ENCODE peak calls at places on chromosomes 13 and 19, in eight cellular contexts. X is bronchial epithelial cell; B is fibroblast of lung; G is brain microvascular endothelial cell; Y is CD8-positive, alpha-beta T cell; C is body of pancreas; S is type B pancreatic cell; L is mucosa of descending colon. A is an unnamed sample.

GRCh38 chr13:31377946-31378345 is 178.2 kb downstream of the B3GLCT start:
- DNase-seq in X (peak), B (no peak), G (no peak), Y (no peak), C (no peak), S (no peak), L (no peak), A (no peak)

GRCh38 chr13:62747629-62748028 is 1332.0 kb upstream of the PCDH20 start:
- DNase-seq in X (no peak), B (no peak), G (no peak), Y (no peak), C (no peak), S (no peak), L (no peak), A (no peak)

GRCh38 chr13:31045621-31046081 is 113.2 kb downstream of the TEX26 start:
- DNase-seq in X (peak), B (peak), G (peak), Y (peak), C (peak), S (no peak), L (peak), A (peak)

GRCh38 chr19:46718157-46718933 is 1.4 kb upstream of the PRKD2 start:
- DNase-seq in X (peak), B (no peak), G (no peak), Y (peak), C (peak), S (no peak), L (peak), A (peak)

GRCh38 chr19:18440421-18440877 is 2.5 kb upstream of the ISYNA1 start:
- DNase-seq in X (peak), B (no peak), G (no peak), Y (no peak), C (no peak), S (no peak), L (peak), A (no peak)

GRCh38 chr13:76886005-76886291 is 257 bp downstream of the KCTD12 start:
- DNase-seq in X (no peak), B (no peak), G (no peak), Y (no peak), C (no peak), S (no peak), L (no peak), A (no peak)

GRCh38 chr13:86757236-86757978 is 913.8 kb upstream of the SLITRK5 start:
- DNase-seq in X (peak), B (no peak), G (no peak), Y (peak), C (no peak), S (no peak), L (no peak), A (no peak)

GRCh38 chr19:36646746-36647145 is 19.9 kb downstream of the ZNF461 start:
- DNase-seq in X (no peak), B (no peak), G (no peak), Y (no peak), C (no peak), S (no peak), L (no peak), A (no peak)

GRCh38 chr13:85693889-85694511 is 105.2 kb downstream of the SLITRK6 start:
- DNase-seq in X (peak), B (peak), G (peak), Y (no peak), C (no peak), S (no peak), L (no peak), A (no peak)

GRCh38 chr19:18160792-18161690 is 8.1 kb downstream of the PIK3R2 start:
- DNase-seq in X (no peak), B (peak), G (no peak), Y (peak), C (peak), S (peak), L (peak), A (peak)

GRCh38 chr19:939922-940321 is 14.1 kb downstream of the ARID3A start:
- DNase-seq in X (no peak), B (no peak), G (no peak), Y (no peak), C (no peak), S (no peak), L (no peak), A (no peak)

GRCh38 chr19:31352782-31353651 is 3.8 kb upstream of the TSHZ3 start:
- DNase-seq in X (no peak), B (peak), G (no peak), Y (no peak), C (no peak), S (no peak), L (no peak), A (peak)

GRCh38 chr13:60261432-60262351 is 98.0 kb upstream of the DIAPH3 start:
- DNase-seq in X (no peak), B (no peak), G (no peak), Y (no peak), C (peak), S (no peak), L (no peak), A (no peak)

GRCh38 chr13:101092985-101093384 is 323.3 kb downstream of the NALCN start:
- DNase-seq in X (peak), B (no peak), G (no peak), Y (no peak), C (no peak), S (no peak), L (no peak), A (no peak)

GRCh38 chr13:84999252-84999651 is 800.0 kb downstream of the SLITRK6 start:
- DNase-seq in X (no peak), B (no peak), G (no peak), Y (no peak), C (no peak), S (no peak), L (no peak), A (no peak)

GRCh38 chr19:49427855-49428546 is 2.8 kb downstream of the GFY start:
- DNase-seq in X (no peak), B (no peak), G (no peak), Y (peak), C (no peak), S (no peak), L (no peak), A (no peak)

GRCh38 chr13:54016548-54016947 is 987.9 kb downstream of the OLFM4 start:
- DNase-seq in X (no peak), B (no peak), G (no peak), Y (no peak), C (no peak), S (no peak), L (no peak), A (no peak)

GRCh38 chr13:99009987-99010551 is 32.2 kb upstream of the DOCK9 start:
- DNase-seq in X (peak), B (no peak), G (no peak), Y (no peak), C (no peak), S (no peak), L (no peak), A (no peak)

GRCh38 chr13:99980201-99981114 is 1.1 kb upstream of the ZIC2 start:
- DNase-seq in X (peak), B (peak), G (peak), Y (peak), C (peak), S (peak), L (peak), A (peak)

GRCh38 chr13:95039415-95039814 is 261.8 kb downstream of the ABCC4 start:
- DNase-seq in X (no peak), B (no peak), G (peak), Y (no peak), C (no peak), S (no peak), L (no peak), A (no peak)

GRCh38 chr13:37995052-37995451 is 125.5 kb upstream of the TRPC4 start:
- DNase-seq in X (no peak), B (peak), G (peak), Y (no peak), C (no peak), S (no peak), L (no peak), A (no peak)

GRCh38 chr13:72399351-72399750 is 328.1 kb downstream of the MZT1 start:
- DNase-seq in X (no peak), B (no peak), G (no peak), Y (no peak), C (no peak), S (no peak), L (no peak), A (no peak)

GRCh38 chr13:86108334-86108733 is 309.1 kb upstream of the SLITRK6 start:
- DNase-seq in X (no peak), B (no peak), G (no peak), Y (no peak), C (no peak), S (no peak), L (no peak), A (no peak)

GRCh38 chr13:106514928-106515634 is 20.4 kb downstream of the EFNB2 start:
- DNase-seq in X (no peak), B (no peak), G (no peak), Y (no peak), C (no peak), S (no peak), L (no peak), A (no peak)

GRCh38 chr13:75494491-75494890 is 12.5 kb upstream of the TBC1D4 start:
- DNase-seq in X (no peak), B (no peak), G (peak), Y (no peak), C (no peak), S (no peak), L (no peak), A (no peak)

GRCh38 chr19:15296841-15297415 is 35.4 kb downstream of the BRD4 start:
- DNase-seq in X (no peak), B (no peak), G (no peak), Y (no peak), C (no peak), S (no peak), L (no peak), A (no peak)

GRCh38 chr19:48642862-48643261 is 3.1 kb downstream of the CA11 start:
- DNase-seq in X (no peak), B (no peak), G (no peak), Y (no peak), C (no peak), S (no peak), L (no peak), A (no peak)

GRCh38 chr13:40355126-40355719 is 311.2 kb downstream of the FOXO1 start:
- DNase-seq in X (no peak), B (no peak), G (no peak), Y (no peak), C (no peak), S (no peak), L (no peak), A (no peak)

GRCh38 chr13:113176292-113176691 is 17.8 kb downstream of the PROZ start:
- DNase-seq in X (no peak), B (no peak), G (no peak), Y (peak), C (no peak), S (no peak), L (no peak), A (no peak)

GRCh38 chr13:111068009-111068350 is 47.1 kb upstream of the ARHGEF7 start:
- DNase-seq in X (no peak), B (no peak), G (no peak), Y (no peak), C (no peak), S (no peak), L (no peak), A (no peak)

GRCh38 chr13:106455777-106456176 is 79.7 kb downstream of the EFNB2 start:
- DNase-seq in X (no peak), B (peak), G (no peak), Y (no peak), C (no peak), S (no peak), L (no peak), A (no peak)

GRCh38 chr19:38389957-38390924 is 1.7 kb downstream of the SPRED3 start:
- DNase-seq in X (no peak), B (no peak), G (no peak), Y (no peak), C (no peak), S (no peak), L (no peak), A (no peak)

GRCh38 chr13:75255159-75255558 is 226.8 kb downstream of the TBC1D4 start:
- DNase-seq in X (no peak), B (no peak), G (no peak), Y (no peak), C (no peak), S (no peak), L (no peak), A (no peak)

GRCh38 chr13:42027286-42027685 is 21.2 kb upstream of the DGKH start:
- DNase-seq in X (no peak), B (no peak), G (no peak), Y (no peak), C (no peak), S (no peak), L (no peak), A (no peak)

GRCh38 chr19:3979289-3979673 is 6.0 kb downstream of the EEF2 start:
- DNase-seq in X (no peak), B (no peak), G (no peak), Y (no peak), C (no peak), S (no peak), L (no peak), A (no peak)

GRCh38 chr19:3978145-3978544 is 7.1 kb downstream of the EEF2 start:
- DNase-seq in X (no peak), B (no peak), G (no peak), Y (no peak), C (no peak), S (no peak), L (no peak), A (no peak)

GRCh38 chr19:3975637-3976087 is 4.8 kb upstream of the DAPK3 start:
- DNase-seq in X (no peak), B (no peak), G (no peak), Y (no peak), C (no peak), S (no peak), L (no peak), A (no peak)

GRCh38 chr19:3976495-3977241 is 5.8 kb upstream of the DAPK3 start:
- DNase-seq in X (no peak), B (no peak), G (no peak), Y (no peak), C (peak), S (no peak), L (no peak), A (no peak)

DNA sequence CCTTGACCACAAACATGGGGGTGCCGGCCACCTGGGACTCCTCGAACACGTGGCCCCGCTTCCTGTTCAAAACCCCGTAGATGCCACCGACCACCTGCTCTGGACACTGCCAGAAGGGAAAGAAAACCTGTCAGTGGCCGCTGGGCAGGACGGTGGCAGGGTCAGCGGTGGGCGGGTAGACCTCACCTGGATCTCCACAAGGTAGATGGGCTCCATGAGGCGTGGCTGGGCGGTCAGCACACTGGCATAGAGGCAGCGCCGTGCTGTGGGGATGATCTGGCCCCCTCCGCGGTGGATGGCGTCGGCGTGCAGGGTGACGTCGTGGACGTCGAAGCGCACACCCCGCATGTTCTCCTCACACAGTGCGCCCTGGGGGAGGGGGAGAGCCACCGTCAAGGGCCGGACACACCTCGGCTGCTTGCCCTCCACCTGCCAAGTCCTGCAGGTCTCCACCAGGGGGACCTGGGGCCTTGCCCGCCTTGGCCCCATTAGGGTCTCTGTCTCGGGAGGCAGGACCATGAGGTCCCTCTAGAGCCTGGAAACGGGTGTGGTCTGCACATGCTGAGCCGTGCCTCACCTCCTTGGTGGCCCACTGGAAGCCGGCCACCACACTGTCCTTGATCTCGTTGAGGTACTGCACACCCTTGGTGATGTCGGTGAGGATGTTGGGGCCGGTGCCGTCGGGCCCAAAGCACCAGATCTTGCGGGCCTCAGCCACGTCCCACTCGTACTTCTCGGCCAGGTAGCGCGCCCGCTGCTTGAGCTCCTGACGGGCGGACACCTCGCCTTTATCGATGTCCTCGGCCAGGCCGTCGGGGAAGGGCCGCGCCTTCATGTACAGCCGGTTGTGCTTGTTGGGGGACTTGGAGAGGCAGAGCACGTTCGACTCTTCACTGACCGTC is 6.6 kb upstream of the DAPK3 start:
- DNase-seq in X (no peak), B (no peak), G (no peak), Y (no peak), C (no peak), S (no peak), L (no peak), A (no peak)
- TF ChIP-seq CTCF in X (peak), B (no peak), G (peak), Y (no peak), C (no peak), S (peak), L (no peak), A (no peak)

DNA sequence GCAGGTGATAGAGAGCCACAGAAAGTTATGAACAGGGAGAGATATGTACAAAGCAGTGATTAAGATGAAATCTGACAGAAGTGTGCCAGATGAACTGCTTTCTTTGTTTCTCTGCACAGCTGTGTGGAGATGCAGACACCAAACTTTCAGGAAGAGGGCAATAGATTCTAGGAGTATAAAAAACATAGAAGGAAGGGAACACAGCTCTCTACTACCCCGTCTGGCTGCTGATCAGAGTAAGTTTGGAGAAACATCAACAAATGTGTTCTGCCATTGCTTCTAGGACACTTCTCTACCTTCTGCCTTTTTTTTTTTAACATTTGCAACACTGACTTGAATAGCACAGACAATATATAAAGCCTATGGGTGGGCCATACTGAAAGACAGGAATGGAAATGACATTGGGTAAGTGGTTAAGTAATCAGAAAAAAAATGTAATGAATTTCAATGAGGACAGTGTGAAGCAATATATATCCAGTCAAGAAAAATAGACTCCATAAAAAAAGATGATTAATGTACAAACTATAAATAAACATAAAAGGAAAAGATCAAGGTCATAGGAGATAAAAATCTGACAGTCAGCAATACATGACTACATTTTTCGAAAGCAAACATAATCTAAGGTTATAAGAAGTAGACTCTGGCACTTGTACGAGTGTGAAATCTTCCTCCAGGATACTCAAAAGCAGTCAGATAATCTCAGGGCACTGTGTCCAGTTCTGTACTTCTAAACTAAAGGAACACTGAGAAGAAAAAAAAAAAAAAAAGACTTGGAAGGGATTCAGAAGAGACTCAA is 21.4 kb downstream of the NUFIP1 start:
- DNase-seq in X (no peak), B (peak), G (peak), Y (no peak), C (peak), S (no peak), L (no peak), A (no peak)
- TF ChIP-seq CTCF in X (no peak), B (peak), G (peak), Y (no peak), C (no peak), S (peak), L (no peak), A (no peak)

DNA sequence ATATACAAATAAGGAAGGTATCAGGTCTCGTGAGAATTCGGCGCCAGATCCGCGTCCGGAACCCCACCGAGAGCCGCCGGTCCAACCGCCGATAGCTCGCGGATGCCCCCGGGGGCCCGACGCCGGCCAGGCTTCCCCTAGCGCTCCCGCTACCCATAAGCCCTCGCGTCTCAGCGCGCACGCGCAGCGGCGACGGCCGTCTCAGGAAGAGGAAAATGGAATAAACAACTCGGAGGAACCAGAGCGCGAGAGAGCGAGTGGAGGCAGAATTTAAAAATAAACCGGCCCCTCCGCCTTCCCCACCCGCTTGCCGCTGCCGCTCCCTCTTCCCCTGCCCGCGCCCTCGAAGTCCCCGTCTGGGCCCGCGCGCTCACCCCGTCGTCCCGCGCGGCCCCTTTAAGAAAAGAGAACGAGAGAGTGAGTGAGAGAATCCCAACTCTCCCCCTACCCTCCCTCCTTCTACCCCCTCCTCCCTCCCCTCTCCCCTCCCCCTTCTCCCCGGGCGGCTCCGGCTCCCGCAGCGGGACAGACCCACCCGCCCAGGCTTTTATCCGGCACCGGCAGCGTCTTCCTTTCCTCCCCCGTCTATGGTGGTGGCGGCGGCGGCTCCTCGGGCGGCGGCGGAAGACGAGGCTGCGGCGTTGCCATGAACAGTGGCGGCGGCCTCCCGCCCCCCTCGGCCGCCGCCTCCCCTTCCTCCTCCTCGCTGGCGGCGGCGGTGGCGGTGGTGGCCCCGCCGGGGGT is at the start of gene PAN3:
- DNase-seq in X (peak), B (peak), G (peak), Y (peak), C (peak), S (peak), L (peak), A (peak)
- TF ChIP-seq CTCF in X (no peak), B (peak), G (no peak), Y (no peak), C (no peak), S (no peak), L (no peak), A (no peak)

GRCh38 chr19:54094601-54095000 is 6.0 kb downstream of the OSCAR start:
- DNase-seq in X (no peak), B (no peak), G (no peak), Y (no peak), C (no peak), S (no peak), L (no peak), A (no peak)

GRCh38 chr19:54100560-54100959 is at the start of gene OSCAR:
- DNase-seq in X (no peak), B (peak), G (no peak), Y (no peak), C (peak), S (no peak), L (no peak), A (no peak)

GRCh38 chr19:54102421-54103169 is at the start of gene NDUFA3:
- DNase-seq in X (peak), B (peak), G (peak), Y (peak), C (peak), S (peak), L (peak), A (peak)

GRCh38 chr19:54095136-54095858 is 5.3 kb downstream of the OSCAR start:
- DNase-seq in X (no peak), B (no peak), G (no peak), Y (no peak), C (no peak), S (no peak), L (no peak), A (no peak)

DNA sequence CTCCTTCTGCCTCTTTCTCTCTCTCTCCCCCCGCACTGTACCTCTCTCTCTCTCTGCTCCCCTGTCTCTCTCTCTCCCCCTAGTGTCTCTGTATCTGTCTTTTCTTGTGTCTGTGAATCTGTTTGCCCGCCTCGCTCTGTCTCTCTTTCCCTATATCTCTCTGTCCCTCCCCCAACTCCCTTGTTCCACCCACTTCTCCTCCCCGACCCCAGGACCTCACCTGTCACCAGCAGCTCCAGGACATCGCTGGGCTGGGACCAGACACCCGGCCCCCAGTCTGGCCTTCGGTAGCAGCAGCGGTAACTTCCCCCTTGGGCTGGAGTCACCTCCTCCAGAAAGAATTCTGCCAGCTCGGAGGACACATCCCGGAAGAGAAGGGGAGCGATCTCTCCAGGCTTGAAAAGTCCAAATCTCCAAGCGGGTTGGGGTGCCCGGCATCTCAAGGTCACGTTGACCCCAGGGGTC is 3.9 kb downstream of the OSCAR start:
- DNase-seq in X (peak), B (peak), G (no peak), Y (peak), C (no peak), S (no peak), L (no peak), A (peak)
- TF ChIP-seq CTCF in X (peak), B (peak), G (peak), Y (no peak), C (no peak), S (no peak), L (no peak), A (peak)